ENCODE peak calls at places on chromosomes 6 and 20, in eight cellular contexts. W, J, H, G, T, X, R and Z are unnamed samples.

GRCh38 chr6:15148356-15149058 is 97.4 kb upstream of the JARID2 start:
- DNase-seq in R (peak), W (peak), X (peak), G (no peak), H (peak), J (no peak), T (peak), Z (peak)

GRCh38 chr20:3115190-3116107 is 30.9 kb upstream of the AVP start:
- DNase-seq in T (peak), W (peak), J (no peak), G (no peak), H (peak), X (peak), R (peak), Z (peak)

GRCh38 chr6:12196326-12196936 is 93.7 kb upstream of the EDN1 start:
- DNase-seq in J (no peak), X (no peak), T (peak), R (peak), W (peak), G (no peak), H (peak), Z (peak)

GRCh38 chr6:67683960-67684359 is 951.1 kb upstream of the ADGRB3 start:
- DNase-seq in T (peak), X (no peak), J (no peak), W (peak), R (peak), G (no peak), H (peak), Z (peak)

GRCh38 chr6:34350100-34350936 is 42.2 kb downstream of the NUDT3 start:
- DNase-seq in H (peak), X (no peak), R (peak), T (no peak), G (no peak), W (peak), J (no peak), Z (no peak)

GRCh38 chr6:105675715-105676397 is 273.0 kb upstream of the PREP start:
- DNase-seq in T (peak), W (peak), R (peak), J (no peak), G (no peak), H (peak), X (peak), Z (peak)

GRCh38 chr6:143510991-143511891 is at the start of gene FUCA2:
- DNase-seq in T (peak), G (peak), W (peak), H (peak), J (peak), X (peak), R (peak), Z (peak)

GRCh38 chr6:84618836-84619235 is 145.6 kb downstream of the TBX18 start:
- DNase-seq in R (peak), T (peak), H (peak), X (no peak), G (no peak), W (peak), J (no peak), Z (peak)

GRCh38 chr6:4647414-4648365 is 128.5 kb upstream of the CDYL start:
- DNase-seq in W (peak), G (peak), T (peak), J (peak), H (peak), X (peak), R (peak), Z (peak)

GRCh38 chr6:25404693-25405169 is 125.6 kb downstream of the CARMIL1 start:
- DNase-seq in H (no peak), R (no peak), W (no peak), X (peak), T (no peak), J (no peak), G (peak), Z (no peak)

GRCh38 chr6:105503641-105504040 is 100.8 kb upstream of the PREP start:
- DNase-seq in H (no peak), X (no peak), G (no peak), W (no peak), T (no peak), J (no peak), R (no peak), Z (no peak)

GRCh38 chr6:28980797-28981390 is 24.2 kb downstream of the ZNF311 start:
- DNase-seq in R (peak), W (peak), H (peak), X (peak), G (no peak), J (no peak), T (peak), Z (peak)

GRCh38 chr20:62149532-62150235 is 6.1 kb downstream of the SS18L1 start:
- DNase-seq in W (peak), X (no peak), H (peak), T (no peak), G (no peak), R (no peak), J (no peak), Z (peak)

GRCh38 chr6:132812255-132812732 is 2.1 kb upstream of the RPS12 start:
- DNase-seq in G (no peak), W (peak), R (peak), X (peak), H (peak), T (peak), J (no peak), Z (peak)

GRCh38 chr6:90197854-90198496 is 98.7 kb downstream of the BACH2 start:
- DNase-seq in W (peak), T (no peak), R (peak), G (no peak), H (peak), X (no peak), J (peak), Z (peak)

GRCh38 chr20:49285233-49285668 is 7.4 kb upstream of the ZNFX1 start:
- DNase-seq in X (peak), J (no peak), W (no peak), H (no peak), R (no peak), T (no peak), G (no peak), Z (no peak)

GRCh38 chr6:21997414-21998037 is 299.3 kb downstream of the PRL start:
- DNase-seq in T (no peak), G (no peak), R (no peak), X (no peak), H (no peak), W (peak), J (no peak), Z (no peak)

GRCh38 chr6:26250806-26251075 is 114.3 kb upstream of the BTN3A2 start:
- DNase-seq in R (no peak), T (peak), W (peak), J (no peak), G (no peak), X (no peak), H (no peak), Z (no peak)

GRCh38 chr6:107561325-107561724 is 71.4 kb downstream of the SOBP start:
- DNase-seq in R (peak), W (no peak), G (no peak), X (no peak), T (no peak), H (peak), J (no peak), Z (peak)

GRCh38 chr20:58852559-58853271 is at the start of gene GNAS:
- DNase-seq in R (peak), W (peak), G (no peak), X (peak), H (peak), J (peak), T (peak), Z (peak)

GRCh38 chr20:2596673-2597279 is 55.7 kb upstream of the NOP56 start:
- DNase-seq in G (no peak), T (peak), H (peak), X (no peak), W (peak), R (no peak), J (no peak), Z (no peak)

GRCh38 chr6:143741480-143741879 is 63.7 kb downstream of the PHACTR2 start:
- DNase-seq in W (no peak), T (no peak), G (no peak), R (no peak), H (no peak), X (no peak), J (no peak), Z (no peak)

GRCh38 chr20:23205221-23205620 is 119.1 kb upstream of the CD93 start:
- DNase-seq in T (no peak), W (no peak), J (no peak), R (no peak), X (no peak), G (no peak), H (no peak), Z (no peak)

GRCh38 chr20:47438464-47439381 is 63.0 kb upstream of the NCOA3 start:
- DNase-seq in H (no peak), G (no peak), W (no peak), R (no peak), T (no peak), J (no peak), X (peak), Z (no peak)

GRCh38 chr20:47348539-47349142 is 7.9 kb downstream of the ZMYND8 start:
- DNase-seq in J (no peak), G (no peak), W (no peak), H (no peak), X (no peak), T (no peak), R (peak), Z (no peak)

GRCh38 chr6:87972279-87972678 is 75.4 kb upstream of the SPACA1 start:
- DNase-seq in J (no peak), T (no peak), G (no peak), W (no peak), R (no peak), H (no peak), X (no peak), Z (no peak)

GRCh38 chr6:87971605-87972262 is 75.9 kb upstream of the SPACA1 start:
- DNase-seq in T (no peak), X (no peak), J (no peak), R (no peak), H (no peak), G (no peak), W (no peak), Z (no peak)

GRCh38 chr6:87965806-87966205 is 81.8 kb upstream of the SPACA1 start:
- DNase-seq in R (no peak), W (no peak), G (no peak), X (peak), J (no peak), H (no peak), T (no peak), Z (no peak)

DNA sequence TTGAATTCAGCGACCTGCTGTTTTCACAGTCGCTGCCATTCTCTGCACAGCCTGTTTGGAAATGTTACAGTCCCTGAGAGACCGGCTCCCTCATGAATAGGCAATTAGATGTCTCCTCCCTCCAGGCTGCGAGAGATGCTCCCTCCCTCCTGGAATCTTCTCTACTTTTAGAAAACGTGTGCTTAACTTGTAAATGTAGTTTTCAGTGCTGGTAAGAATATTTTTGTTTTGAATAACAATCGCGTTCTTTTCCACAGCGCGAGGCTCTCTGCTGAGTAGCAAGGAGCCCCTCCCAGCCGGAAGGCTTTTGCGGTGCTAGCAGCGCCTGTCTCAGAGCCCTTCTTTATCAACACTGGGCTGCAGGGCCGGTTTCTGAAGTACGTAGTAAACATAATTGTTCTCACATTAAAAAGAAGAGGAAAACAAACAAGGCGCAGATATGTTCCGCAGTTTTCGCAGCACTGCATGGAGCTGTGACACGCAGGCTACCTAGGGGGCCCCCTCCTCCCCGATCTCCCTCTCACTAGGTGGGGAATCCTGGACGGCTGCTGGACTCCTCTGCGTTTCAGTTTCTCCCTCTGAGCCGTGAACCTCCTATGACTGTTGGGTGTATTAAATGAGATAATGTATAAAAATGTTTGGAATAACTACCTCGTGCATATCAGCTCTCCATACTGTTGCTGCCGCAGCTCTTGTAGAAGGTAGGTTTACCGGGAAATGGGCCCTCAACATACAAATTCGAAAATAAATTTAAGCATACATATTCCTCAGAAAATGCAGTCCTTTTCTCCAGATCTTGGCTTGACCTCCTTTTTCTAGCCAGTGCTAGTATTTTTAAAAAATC is 79.0 kb upstream of the SPACA1 start:
- DNase-seq in T (peak), W (no peak), H (no peak), X (peak), R (peak), G (peak), J (peak), Z (peak)
- H3K4me3 ChIP-seq in T (peak), W (peak), H (peak), X (peak), R (peak), G (peak), J (peak), Z (peak)

DNA sequence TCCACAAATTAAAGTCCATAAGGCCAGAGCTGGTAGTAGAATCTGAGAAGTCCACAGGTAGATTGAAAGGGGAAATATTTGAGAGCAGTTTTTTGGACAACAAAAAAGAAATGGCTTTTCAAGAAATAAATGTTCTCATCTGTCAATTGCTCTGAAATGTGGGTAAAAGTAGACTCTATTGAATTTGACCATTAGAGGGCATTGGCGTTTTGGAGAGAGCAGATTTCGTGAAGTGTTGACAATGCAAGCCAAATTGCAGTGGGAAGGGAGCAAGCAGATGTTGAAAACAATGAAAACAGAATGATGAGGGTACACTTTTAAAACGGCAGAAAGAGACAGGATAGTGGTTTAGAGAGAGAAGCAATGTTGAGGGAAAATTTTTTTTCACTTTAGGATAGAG is 149.1 kb upstream of the FAM83B start:
- DNase-seq in H (peak), R (peak), G (no peak), W (peak), T (no peak), J (no peak), X (peak), Z (peak)
- TF ChIP-seq CTCF in H (peak), R (peak), G (no peak), W (peak), T (peak), J (no peak), X (no peak), Z (peak)

GRCh38 chr6:133888931-133889556 is at the start of gene TCF21:
- DNase-seq in W (peak), T (no peak), H (peak), R (peak), G (peak), X (no peak), J (no peak), Z (peak)
- H3K4me3 ChIP-seq in W (peak), T (peak), H (peak), R (peak), G (peak), X (no peak), J (peak), Z (peak)

DNA sequence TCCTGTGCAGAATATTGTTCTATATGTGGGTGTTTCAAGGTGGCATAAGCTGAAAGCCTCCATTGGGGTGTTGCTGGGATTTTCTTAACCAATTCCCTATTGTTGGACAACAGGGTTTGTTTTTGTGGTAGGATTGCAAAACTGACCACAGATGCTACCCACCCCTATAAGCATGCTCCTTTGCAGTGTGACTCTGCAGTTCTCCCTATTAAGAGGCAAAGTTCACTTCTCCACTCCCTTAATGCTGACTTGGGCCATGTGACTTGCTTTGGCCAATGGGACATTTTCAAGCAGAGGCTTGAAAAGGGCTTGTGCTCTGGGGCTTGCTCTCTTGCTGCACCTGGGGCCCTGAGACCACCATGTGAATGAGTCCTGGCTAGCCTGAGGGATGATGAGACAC is 8.5 kb upstream of the ANGPT4 start:
- DNase-seq in X (no peak), W (no peak), G (no peak), T (no peak), J (no peak), R (no peak), H (no peak), Z (no peak)
- TF ChIP-seq CTCF in X (no peak), W (no peak), G (no peak), T (no peak), J (no peak), R (no peak), H (no peak), Z (no peak)

DNA sequence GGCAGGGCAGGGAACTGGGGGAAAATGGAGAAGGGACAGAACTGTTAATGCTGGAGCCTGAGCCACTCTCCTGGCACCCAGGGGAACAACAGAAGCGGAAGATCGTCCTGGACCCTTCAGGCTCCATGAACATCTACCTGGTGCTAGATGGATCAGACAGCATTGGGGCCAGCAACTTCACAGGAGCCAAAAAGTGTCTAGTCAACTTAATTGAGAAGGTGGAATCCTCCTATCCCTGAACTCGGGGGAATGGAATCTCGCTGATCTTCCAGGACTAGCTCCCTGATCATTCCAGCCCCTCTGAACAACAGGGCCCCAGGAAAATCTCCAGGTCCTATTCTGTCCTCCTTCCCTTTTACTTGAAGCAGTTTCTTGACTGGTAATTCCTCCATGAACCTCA is 2.0 kb downstream of the CFB start:
- DNase-seq in T (no peak), X (no peak), G (no peak), H (no peak), J (no peak), W (no peak), R (no peak), Z (no peak)
- H3K4me3 ChIP-seq in T (no peak), X (no peak), G (no peak), H (no peak), J (no peak), W (no peak), R (no peak), Z (no peak)

GRCh38 chr6:6352772-6353171 is 32.3 kb upstream of the F13A1 start:
- DNase-seq in W (no peak), X (no peak), R (no peak), H (no peak), J (no peak), G (no peak), T (no peak), Z (no peak)
- TF ChIP-seq CTCF in W (no peak), X (no peak), R (no peak), H (no peak), J (no peak), G (no peak), T (no peak), Z (no peak)

DNA sequence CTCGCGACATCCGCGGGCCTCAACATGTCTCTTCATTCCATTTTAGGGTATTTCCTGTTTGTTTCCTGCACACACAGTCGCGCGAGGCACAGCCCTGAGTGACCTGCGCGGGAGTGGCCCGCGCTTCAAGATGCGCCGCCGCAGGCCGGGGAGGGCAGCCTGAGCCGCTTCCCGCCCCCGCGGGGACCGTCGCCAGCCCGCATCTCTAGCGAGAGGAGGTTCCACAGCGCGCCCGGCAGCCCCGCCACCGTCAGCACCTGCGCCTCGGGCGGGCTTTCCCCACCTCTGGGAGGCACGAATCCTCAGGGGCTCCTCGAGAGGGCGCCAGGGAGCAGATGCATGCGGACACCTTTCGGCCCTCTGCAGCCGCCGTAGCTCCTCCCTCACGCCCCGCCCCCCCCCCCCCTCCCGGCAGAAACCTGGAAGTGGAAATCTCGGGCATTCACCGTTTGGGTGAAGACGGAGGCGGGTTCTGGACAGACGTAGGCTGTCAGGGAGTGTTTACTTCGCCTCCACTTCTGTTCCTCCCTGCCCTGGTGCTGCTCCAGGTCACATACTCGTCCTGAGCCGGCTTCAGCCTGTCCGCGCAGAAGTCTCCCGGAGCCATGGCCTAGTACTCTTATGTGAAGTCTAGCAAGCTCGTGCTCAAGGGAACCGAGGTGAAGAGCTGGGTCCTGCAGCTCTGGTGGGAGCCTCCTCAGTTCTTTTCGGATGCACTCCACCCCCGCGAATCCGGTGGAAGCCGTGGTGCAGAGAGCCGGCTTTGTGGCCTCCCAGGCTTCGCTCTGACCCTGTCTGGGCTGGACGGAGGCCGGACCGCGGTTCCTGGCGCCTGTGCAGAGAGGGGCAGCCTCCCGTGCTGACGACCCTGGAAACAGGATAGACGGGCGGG is 880.5 kb upstream of the DEFB115 start:
- DNase-seq in R (peak), G (peak), X (peak), W (peak), T (peak), J (peak), H (peak), Z (peak)
- H3K4me3 ChIP-seq in R (peak), G (peak), X (peak), W (peak), T (peak), J (peak), H (peak), Z (peak)

DNA sequence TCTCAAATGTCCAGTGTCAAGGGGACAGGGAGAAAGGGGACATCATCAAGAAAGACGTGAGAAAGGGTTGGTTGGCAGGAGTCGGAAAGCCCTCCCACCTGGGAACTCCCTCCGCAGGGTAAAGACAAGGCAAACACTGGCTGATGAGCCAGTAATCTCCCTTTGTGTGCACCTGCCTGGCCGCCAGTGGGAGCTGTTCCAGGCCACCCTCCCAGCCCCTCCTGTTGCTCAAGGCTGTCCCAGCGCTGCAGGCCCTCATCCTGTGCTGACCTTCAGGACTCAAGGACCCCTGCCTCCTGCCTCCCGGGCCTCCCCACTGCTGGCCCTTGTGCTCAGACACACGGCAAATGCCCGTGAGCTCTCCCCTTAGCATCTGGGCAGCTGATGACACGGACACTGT is 7.4 kb downstream of the FRMD1 start:
- DNase-seq in J (no peak), T (no peak), H (no peak), X (no peak), R (no peak), G (peak), W (no peak), Z (no peak)
- TF ChIP-seq CTCF in J (no peak), T (no peak), H (no peak), X (peak), R (no peak), G (no peak), W (no peak), Z (no peak)